ENCODE peak calls at places on chromosomes 3 and 15, in five cellular contexts. T is lower lobe of right lung; Y is uterus; N is CD8-positive, alpha-beta T cell; J is breast epithelium. M is an unnamed sample.

GRCh38 chr15:58770519-58770856 is 614 bp upstream of the MINDY2 start:
- DNase-seq in T (no peak), Y (no peak), N (no peak), J (no peak), M (no peak)

GRCh38 chr3:157388051-157388450 is 48.6 kb upstream of the PTX3 start:
- DNase-seq in T (no peak), Y (no peak), N (no peak), J (no peak), M (no peak)

GRCh38 chr3:153284282-153284938 is 122.4 kb downstream of the RAP2B start:
- DNase-seq in T (peak; percentile 71), Y (peak; percentile 72), N (peak; percentile 23), J (no peak), M (no peak)

GRCh38 chr3:38015485-38015884 is 14.0 kb downstream of the PLCD1 start:
- DNase-seq in T (no peak), Y (no peak), N (no peak), J (no peak), M (no peak)

GRCh38 chr3:131526801-131527347 is 24.1 kb upstream of the MRPL3 start:
- DNase-seq in T (peak; percentile 49), Y (no peak), N (no peak), J (no peak), M (peak; percentile 66)

GRCh38 chr15:45734244-45734643 is 99.4 kb downstream of the SQOR start:
- DNase-seq in T (no peak), Y (no peak), N (no peak), J (no peak), M (no peak)

GRCh38 chr3:4419920-4420319 is 47.1 kb downstream of the SUMF1 start:
- DNase-seq in T (no peak), Y (no peak), N (no peak), J (no peak), M (no peak)

GRCh38 chr3:13107661-13108060 is 34.4 kb upstream of the IQSEC1 start:
- DNase-seq in T (peak; percentile 42), Y (no peak), N (no peak), J (no peak), M (peak; percentile 46)

GRCh38 chr15:68416158-68416535 is 15.8 kb downstream of the ITGA11 start:
- DNase-seq in T (no peak), Y (peak; percentile 14), N (no peak), J (no peak), M (peak; percentile 11)

GRCh38 chr15:47741082-47741481 is 23.8 kb downstream of the SEMA6D start:
- DNase-seq in T (no peak), Y (no peak), N (no peak), J (no peak), M (no peak)

GRCh38 chr3:140355481-140355880 is 322.4 kb upstream of the TRIM42 start:
- DNase-seq in T (no peak), Y (no peak), N (no peak), J (no peak), M (no peak)

GRCh38 chr3:127888564-127889107 is 26.4 kb upstream of the KBTBD12 start:
- DNase-seq in T (no peak), Y (no peak), N (no peak), J (no peak), M (no peak)

GRCh38 chr3:106013971-106014370 is 145.2 kb upstream of the CBLB start:
- DNase-seq in T (no peak), Y (no peak), N (no peak), J (no peak), M (no peak)

GRCh38 chr15:90231028-90232017 is 2.4 kb downstream of the CIB1 start:
- DNase-seq in T (peak; percentile 79), Y (no peak), N (peak; percentile 82), J (no peak), M (peak; percentile 46)

GRCh38 chr3:169813757-169814517 is 1.2 kb upstream of the LRRC34 start:
- DNase-seq in T (peak; percentile 65), Y (no peak), N (peak; percentile 69), J (no peak), M (peak; percentile 29)

GRCh38 chr3:29140706-29141105 is 140.2 kb upstream of the RBMS3 start:
- DNase-seq in T (no peak), Y (no peak), N (no peak), J (no peak), M (no peak)

GRCh38 chr3:27494784-27495183 is 10.6 kb upstream of the SLC4A7 start:
- DNase-seq in T (no peak), Y (no peak), N (no peak), J (no peak), M (no peak)

GRCh38 chr3:113664523-113665094 is 31.8 kb downstream of the USF3 start:
- DNase-seq in T (no peak), Y (no peak), N (no peak), J (no peak), M (no peak)

GRCh38 chr3:134473868-134474546 is 11.8 kb downstream of the ANAPC13 start:
- DNase-seq in T (no peak), Y (peak; percentile 87), N (peak; percentile 83), J (peak; percentile 76), M (peak; percentile 76)

GRCh38 chr3:114089675-114090074 is 33.1 kb downstream of the QTRT2 start:
- DNase-seq in T (no peak), Y (no peak), N (no peak), J (no peak), M (no peak)

GRCh38 chr3:128616516-128617269 is 33.9 kb downstream of the RPN1 start:
- DNase-seq in T (no peak), Y (no peak), N (no peak), J (peak; percentile 40), M (no peak)

GRCh38 chr3:114231616-114232015 is 5.8 kb downstream of the ZNF80 start:
- DNase-seq in T (no peak), Y (no peak), N (peak; percentile 57), J (no peak), M (no peak)

GRCh38 chr15:62519900-62520299 is 354.8 kb upstream of the C2CD4B start:
- DNase-seq in T (no peak), Y (no peak), N (no peak), J (no peak), M (no peak)

GRCh38 chr3:171115667-171116066 is 89.1 kb upstream of the SLC2A2 start:
- DNase-seq in T (no peak), Y (no peak), N (no peak), J (no peak), M (no peak)

GRCh38 chr3:66490214-66490613 is 10.6 kb downstream of the LRIG1 start:
- DNase-seq in T (no peak), Y (no peak), N (no peak), J (no peak), M (no peak)

GRCh38 chr3:8840556-8840955 is 71.1 kb upstream of the OXTR start:
- DNase-seq in T (no peak), Y (no peak), N (no peak), J (no peak), M (no peak)

GRCh38 chr15:85500729-85501128 is 120.3 kb downstream of the AKAP13 start:
- DNase-seq in T (no peak), Y (peak; percentile 58), N (no peak), J (no peak), M (no peak)

DNA sequence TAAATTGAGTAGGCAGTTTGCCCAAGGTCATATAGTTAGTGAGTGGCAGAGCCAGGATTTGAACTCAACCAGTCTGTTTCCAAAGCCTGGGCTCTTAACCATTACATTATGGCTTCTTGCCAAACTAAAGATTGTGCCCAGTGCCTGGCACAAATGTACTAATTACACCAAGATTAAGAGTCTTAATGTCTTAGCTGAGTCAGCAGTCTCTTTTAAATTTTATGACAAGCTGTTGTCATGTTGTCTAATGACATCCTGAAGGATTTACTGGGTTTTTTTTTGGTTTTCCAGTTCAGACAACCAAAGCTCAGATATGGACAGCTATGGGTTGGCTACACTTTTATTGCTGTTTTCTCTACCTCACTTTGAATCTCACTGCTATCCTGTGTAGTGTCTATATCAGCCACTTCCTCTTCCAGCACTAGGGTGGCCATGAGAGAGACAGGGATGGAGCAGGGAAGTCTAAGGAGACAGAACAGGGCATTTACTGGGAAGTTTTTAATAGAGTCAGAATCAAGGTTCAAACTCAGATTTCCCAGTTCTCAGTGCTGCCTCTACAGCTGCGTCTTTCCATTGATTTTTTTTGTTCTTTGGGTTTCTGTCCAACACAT is 10.5 kb downstream of the FBXL2 start:
- DNase-seq in T (no peak), Y (no peak), N (no peak), J (no peak), M (no peak)
- H3K4me1 ChIP-seq in T (no peaks in the 10 kb centered on the region), Y (no peaks in the 10 kb centered on the region), N (no peaks in the 10 kb centered on the region), J (no peaks in the 10 kb centered on the region), M (no peaks in the 10 kb centered on the region)

GRCh38 chr3:138210528-138210927 is 23.4 kb downstream of the ARMC8 start:
- DNase-seq in T (no peak), Y (no peak), N (no peak), J (no peak), M (no peak)
- H3K4me1 ChIP-seq in T (no peaks in the 10 kb centered on the region), Y (no peaks in the 10 kb centered on the region), N (no peaks in the 10 kb centered on the region), J (no peaks in the 10 kb centered on the region), M (no peaks in the 10 kb centered on the region)

GRCh38 chr3:194274424-194275085 is 76.6 kb downstream of the CPN2 start:
- DNase-seq in T (peak; percentile 14), Y (peak; percentile 9), N (no peak), J (no peak), M (no peak)

GRCh38 chr3:194275721-194276120 is 75.4 kb downstream of the CPN2 start:
- DNase-seq in T (peak; percentile 10), Y (peak; percentile 15), N (no peak), J (peak; percentile 28), M (no peak)

GRCh38 chr3:194273396-194274310 is 77.5 kb downstream of the CPN2 start:
- DNase-seq in T (peak; percentile 42), Y (peak; percentile 10), N (no peak), J (no peak), M (no peak)

GRCh38 chr3:194276768-194277546 is 74.2 kb downstream of the CPN2 start:
- DNase-seq in T (peak; percentile 50), Y (peak; percentile 57), N (no peak), J (peak; percentile 64), M (peak; percentile 78)

DNA sequence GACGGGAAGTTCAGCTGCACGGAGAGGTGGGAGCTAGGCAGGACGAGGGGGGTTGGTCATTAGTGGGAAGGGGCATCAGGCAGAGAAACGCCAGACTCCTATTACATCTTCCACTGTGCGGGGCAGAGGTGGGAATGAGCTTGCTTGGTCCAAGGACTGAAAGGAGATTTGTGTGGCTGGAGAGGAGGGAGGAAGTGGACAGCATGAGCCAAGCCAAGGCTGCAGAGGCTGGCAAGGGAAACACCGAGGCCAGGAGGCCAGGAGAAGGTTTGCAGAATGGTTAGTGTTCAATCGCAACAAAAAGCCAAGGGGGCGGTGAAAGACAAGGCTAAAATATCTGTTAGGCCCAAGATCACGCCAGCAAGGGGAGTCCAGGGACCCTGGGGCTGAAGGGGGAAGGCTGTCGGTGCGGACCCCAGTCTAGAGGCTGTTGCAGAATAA is 75.9 kb downstream of the CPN2 start:
- DNase-seq in T (peak; percentile 17), Y (peak; percentile 18), N (no peak), J (no peak), M (no peak)
- H3K4me1 ChIP-seq in T (peaks cover 39% of the 10 kb centered on the region), Y (peaks cover 13% of the 10 kb centered on the region), N (no peaks in the 10 kb centered on the region), J (peaks cover 36% of the 10 kb centered on the region), M (peaks cover 52% of the 10 kb centered on the region)

GRCh38 chr3:43627360-43627759 is 5.5 kb upstream of the ANO10 start:
- DNase-seq in T (no peak), Y (no peak), N (no peak), J (no peak), M (no peak)

GRCh38 chr3:43632269-43632733 is 10.5 kb upstream of the ANO10 start:
- DNase-seq in T (no peak), Y (no peak), N (no peak), J (no peak), M (no peak)

GRCh38 chr3:43632986-43633385 is 11.2 kb upstream of the ANO10 start:
- DNase-seq in T (no peak), Y (no peak), N (no peak), J (no peak), M (no peak)

GRCh38 chr3:43629254-43629653 is 7.4 kb upstream of the ANO10 start:
- DNase-seq in T (no peak), Y (no peak), N (no peak), J (no peak), M (no peak)

GRCh38 chr3:43629741-43630140 is 7.9 kb upstream of the ANO10 start:
- DNase-seq in T (no peak), Y (no peak), N (no peak), J (no peak), M (no peak)
- H3K4me1 ChIP-seq in T (no peaks in the 10 kb centered on the region), Y (no peaks in the 10 kb centered on the region), N (no peaks in the 10 kb centered on the region), J (no peaks in the 10 kb centered on the region), M (no peaks in the 10 kb centered on the region)

M was measured in right lobe of liver.